ENCODE peak calls at places on chromosomes 1 and 21, in six cellular contexts. P is choroid plexus epithelial cell, T is left ventricle myocardium inferior, V is PC-3, N is A549, X is brain microvascular endothelial cell. F is an unnamed sample.

GRCh38 chr1:28233264-28233606 is 406 bp upstream of the DNAJC8 start:
- DNase-seq in P (no peak), T (no peak), V (no peak), N (no peak), X (no peak), F (no peak)

GRCh38 chr1:200905411-200906052 is 10.8 kb downstream of the INAVA start:
- DNase-seq in P (peak; percentile 35), T (no peak), V (peak; percentile 68), N (peak; percentile 78), X (peak; percentile 9), F (peak; percentile 90)

GRCh38 chr1:17438176-17438976 is 1.1 kb downstream of the RCC2 start:
- DNase-seq in P (peak; percentile 47), T (peak; percentile 72), V (peak; percentile 53), N (peak; percentile 61), X (peak; percentile 40), F (peak; percentile 57)

GRCh38 chr1:244231193-244231571 is 180.1 kb downstream of the ZBTB18 start:
- DNase-seq in P (peak; percentile 45), T (no peak), V (peak; percentile 79), N (no peak), X (no peak), F (peak; percentile 59)

GRCh38 chr1:22112505-22112904 is 30.4 kb downstream of the WNT4 start:
- DNase-seq in P (peak; percentile 19), T (no peak), V (no peak), N (no peak), X (no peak), F (no peak)

GRCh38 chr1:51729824-51730284 is 113.0 kb downstream of the OSBPL9 start:
- DNase-seq in P (peak; percentile 25), T (no peak), V (no peak), N (peak; percentile 21), X (no peak), F (no peak)

GRCh38 chr21:38948377-38948776 is 142.6 kb downstream of the ETS2 start:
- DNase-seq in P (no peak), T (no peak), V (no peak), N (no peak), X (no peak), F (peak; percentile 54)

GRCh38 chr1:221777434-221778072 is 35.7 kb upstream of the DUSP10 start:
- DNase-seq in P (no peak), T (no peak), V (no peak), N (no peak), X (no peak), F (no peak)

GRCh38 chr1:9767964-9768668 is 55.6 kb downstream of the CLSTN1 start:
- DNase-seq in P (no peak), T (no peak), V (no peak), N (peak; percentile 59), X (no peak), F (no peak)

GRCh38 chr1:203805689-203806088 is 10.3 kb downstream of the ZBED6 start:
- DNase-seq in P (no peak), T (no peak), V (no peak), N (no peak), X (no peak), F (no peak)

GRCh38 chr1:11498956-11499824 is 20.2 kb downstream of the DISP3 start:
- DNase-seq in P (no peak), T (no peak), V (no peak), N (no peak), X (no peak), F (no peak)

GRCh38 chr1:27536767-27537166 is 46.8 kb upstream of the WASF2 start:
- DNase-seq in P (peak; percentile 88), T (peak; percentile 73), V (no peak), N (peak; percentile 46), X (peak; percentile 59), F (peak; percentile 51)

GRCh38 chr1:183516725-183517124 is 44.4 kb downstream of the SMG7 start:
- DNase-seq in P (no peak), T (no peak), V (no peak), N (no peak), X (no peak), F (no peak)

GRCh38 chr1:93206567-93206954 is 26.0 kb downstream of the CCDC18 start:
- DNase-seq in P (no peak), T (no peak), V (no peak), N (no peak), X (no peak), F (no peak)

GRCh38 chr1:15953791-15954201 is 22.1 kb downstream of the ZBTB17 start:
- DNase-seq in P (no peak), T (no peak), V (no peak), N (no peak), X (no peak), F (no peak)

GRCh38 chr1:170318141-170318540 is 172.4 kb downstream of the NTMT2 start:
- DNase-seq in P (peak; percentile 11), T (no peak), V (no peak), N (no peak), X (no peak), F (no peak)

GRCh38 chr1:200706109-200706720 is 32.5 kb upstream of the CAMSAP2 start:
- DNase-seq in P (no peak), T (no peak), V (no peak), N (no peak), X (no peak), F (no peak)

GRCh38 chr1:45411510-45411899 is 71.3 kb upstream of the MUTYH start:
- DNase-seq in P (no peak), T (no peak), V (peak; percentile 48), N (no peak), X (no peak), F (peak; percentile 2)

GRCh38 chr1:43952731-43953350 is 6.1 kb downstream of the IPO13 start:
- DNase-seq in P (no peak), T (no peak), V (no peak), N (no peak), X (no peak), F (no peak)

GRCh38 chr1:235790123-235790522 is 76.6 kb downstream of the LYST start:
- DNase-seq in P (no peak), T (no peak), V (no peak), N (no peak), X (no peak), F (no peak)

GRCh38 chr1:156146006-156146748 is 7.2 kb upstream of the SEMA4A start:
- DNase-seq in P (peak; percentile 93), T (peak; percentile 71), V (peak; percentile 97), N (peak; percentile 85), X (peak; percentile 92), F (peak; percentile 93)

GRCh38 chr1:195717651-195718050 is 890.6 kb downstream of the KCNT2 start:
- DNase-seq in P (peak; percentile 55), T (no peak), V (peak; percentile 34), N (peak; percentile 19), X (no peak), F (peak; percentile 13)

GRCh38 chr21:31555741-31556191 is 103.7 kb upstream of the SOD1 start:
- DNase-seq in P (no peak), T (no peak), V (no peak), N (no peak), X (no peak), F (no peak)

GRCh38 chr1:115642168-115643072 is 650 bp downstream of the VANGL1 start:
- DNase-seq in P (peak; percentile 48), T (peak; percentile 43), V (peak; percentile 56), N (peak; percentile 48), X (peak; percentile 31), F (peak; percentile 67)

GRCh38 chr1:245671349-245671748 is 516.6 kb downstream of the KIF26B start:
- DNase-seq in P (no peak), T (no peak), V (no peak), N (no peak), X (no peak), F (no peak)

GRCh38 chr1:172637522-172637921 is 21.4 kb upstream of the FASLG start:
- DNase-seq in P (peak; percentile 95), T (no peak), V (peak; percentile 99), N (no peak), X (peak; percentile 97), F (peak; percentile 72)

GRCh38 chr1:181033799-181034391 is at the start of gene MR1:
- DNase-seq in P (peak; percentile 91), T (no peak), V (peak; percentile 81), N (peak; percentile 84), X (peak; percentile 47), F (peak; percentile 80)

GRCh38 chr21:45923146-45923545 is 58.4 kb upstream of the COL6A1 start:
- DNase-seq in P (peak; percentile 86), T (peak; percentile 74), V (peak; percentile 81), N (peak; percentile 58), X (peak; percentile 69), F (peak; percentile 20)

GRCh38 chr21:31564439-31564838 is 95.1 kb upstream of the SOD1 start:
- DNase-seq in P (peak; percentile 79), T (no peak), V (peak; percentile 32), N (no peak), X (peak; percentile 79), F (peak; percentile 27)

GRCh38 chr1:91325456-91325855 is 79.2 kb downstream of the HFM1 start:
- DNase-seq in P (no peak), T (no peak), V (no peak), N (no peak), X (no peak), F (peak; percentile 78)

GRCh38 chr1:228368801-228369607 is 37.6 kb downstream of the TRIM11 start:
- DNase-seq in P (no peak), T (peak; percentile 84), V (no peak), N (no peak), X (no peak), F (no peak)

GRCh38 chr1:95233737-95234493 is at the start of gene RWDD3:
- DNase-seq in P (peak; percentile 90), T (peak; percentile 97), V (peak; percentile 95), N (peak; percentile 88), X (peak; percentile 84), F (peak; percentile 93)

GRCh38 chr1:95233321-95233736 is 681 bp upstream of the RWDD3 start:
- DNase-seq in P (peak; percentile 37), T (peak; percentile 40), V (peak; percentile 27), N (peak; percentile 36), X (peak; percentile 14), F (no peak)

GRCh38 chr1:95230256-95230655 is 3.8 kb upstream of the RWDD3 start:
- DNase-seq in P (no peak), T (no peak), V (no peak), N (no peak), X (no peak), F (no peak)

GRCh38 chr1:95230768-95231191 is 3.2 kb upstream of the RWDD3 start:
- DNase-seq in P (no peak), T (peak; percentile 37), V (peak; percentile 25), N (no peak), X (no peak), F (no peak)

GRCh38 chr1:95232646-95233320 is 1.2 kb upstream of the RWDD3 start:
- DNase-seq in P (peak; percentile 12), T (no peak), V (peak; percentile 17), N (no peak), X (no peak), F (no peak)
- H3K4me3 ChIP-seq in P (peak overlapping the region; percentile 95), T (peak overlapping the region; percentile 76), V (peak overlapping the region; percentile 94), N (peak overlapping the region; percentile 98), X (peak overlapping the region; percentile 89), F (peak overlapping the region; percentile 53)

GRCh38 chr21:21101911-21102310 is 103.7 kb downstream of the NCAM2 start:
- DNase-seq in P (peak; percentile 91), T (no peak), V (peak; percentile 48), N (no peak), X (peak; percentile 2), F (no peak)
- TF ChIP-seq CTCF in P (peak; percentile 41), T (peak; percentile 51), V (peak; percentile 53), N (no peak), X (peak; percentile 40), F (no peak)

GRCh38 chr1:119768778-119769177 is at the start of gene HMGCS2:
- DNase-seq in P (no peak), T (no peak), V (peak; percentile 22), N (no peak), X (no peak), F (no peak)
- H3K4me3 ChIP-seq in P (no peak within 1 kb of the TSS), T (peak within 1 kb of the TSS; percentile 41), V (no peak within 1 kb of the TSS), N (no peak within 1 kb of the TSS), X (no peak within 1 kb of the TSS), F (no peak within 1 kb of the TSS)

GRCh38 chr1:178500091-178500770 is 3.5 kb upstream of the CLEC20A start:
- DNase-seq in P (no peak), T (no peak), V (peak; percentile 3), N (peak; percentile 12), X (no peak), F (no peak)
- TF ChIP-seq CTCF in P (peak; percentile 39), T (no peak), V (no peak), N (no peak), X (peak; percentile 58), F (no peak)

F was measured in epithelial cell of esophagus.